ENCODE peak calls at places on chromosomes 7 and 10, in four cellular contexts. M, K, O and W are unnamed samples.

GRCh38 chr7:108420482-108420908 is 35.7 kb downstream of the NRCAM start:
- DNase-seq in M (no peak), K (no peak), O (no peak), W (no peak)

GRCh38 chr10:71426058-71426605 is 29.4 kb downstream of the CDH23 start:
- DNase-seq in M (peak), K (no peak), O (no peak), W (peak)

GRCh38 chr7:34100661-34101060 is 195.3 kb downstream of the BMPER start:
- DNase-seq in M (no peak), K (no peak), O (no peak), W (no peak)

GRCh38 chr7:135704074-135704473 is 23.9 kb downstream of the SLC13A4 start:
- DNase-seq in M (no peak), K (no peak), O (no peak), W (no peak)

GRCh38 chr10:2784766-2785165 is 282.6 kb upstream of the PFKP start:
- DNase-seq in M (no peak), K (no peak), O (no peak), W (no peak)

GRCh38 chr7:94696981-94697670 is 41.2 kb upstream of the SGCE start:
- DNase-seq in M (no peak), K (peak), O (no peak), W (no peak)

GRCh38 chr7:41491313-41491712 is 211.6 kb downstream of the INHBA start:
- DNase-seq in M (no peak), K (no peak), O (no peak), W (no peak)

GRCh38 chr10:102401735-102402511 is 6.4 kb downstream of the NFKB2 start:
- DNase-seq in M (no peak), K (no peak), O (no peak), W (no peak)

GRCh38 chr10:86103391-86104101 is 263.0 kb downstream of the GRID1 start:
- DNase-seq in M (no peak), K (no peak), O (no peak), W (peak)

GRCh38 chr7:127665922-127666321 is 13.9 kb downstream of the SND1 start:
- DNase-seq in M (no peak), K (no peak), O (no peak), W (no peak)

GRCh38 chr10:95742529-95742884 is 13.5 kb upstream of the ENTPD1 start:
- DNase-seq in M (no peak), K (peak), O (no peak), W (no peak)

GRCh38 chr7:155980841-155981240 is 168.6 kb upstream of the SHH start:
- DNase-seq in M (peak), K (no peak), O (no peak), W (peak)

GRCh38 chr10:4647138-4647785 is 178.7 kb upstream of the AKR1E2 start:
- DNase-seq in M (no peak), K (no peak), O (no peak), W (no peak)

GRCh38 chr10:99232357-99232999 is 3.2 kb downstream of the HPSE2 start:
- DNase-seq in M (peak), K (no peak), O (peak), W (no peak)

GRCh38 chr10:21599582-21599981 is 65.5 kb downstream of the MLLT10 start:
- DNase-seq in M (no peak), K (no peak), O (no peak), W (no peak)

GRCh38 chr7:63096141-63096540 is 902.5 kb upstream of the ZNF722 start:
- DNase-seq in M (no peak), K (no peak), O (no peak), W (peak)

GRCh38 chr7:120160166-120160565 is 112.8 kb upstream of the KCND2 start:
- DNase-seq in M (no peak), K (no peak), O (no peak), W (no peak)

GRCh38 chr7:123715793-123716192 is 33.0 kb downstream of the WASL start:
- DNase-seq in M (no peak), K (no peak), O (no peak), W (no peak)

GRCh38 chr10:71974489-71975011 is 10.4 kb downstream of the CHST3 start:
- DNase-seq in M (no peak), K (no peak), O (no peak), W (no peak)

GRCh38 chr7:51459809-51460208 is 143.2 kb upstream of the COBL start:
- DNase-seq in M (no peak), K (no peak), O (peak), W (no peak)

GRCh38 chr7:26011039-26011696 is 140.8 kb upstream of the NFE2L3 start:
- DNase-seq in M (no peak), K (no peak), O (no peak), W (no peak)

GRCh38 chr10:75858357-75858756 is 426.9 kb downstream of the LRMDA start:
- DNase-seq in M (no peak), K (no peak), O (no peak), W (no peak)

GRCh38 chr10:16316733-16317132 is 120.1 kb upstream of the PTER start:
- DNase-seq in M (no peak), K (no peak), O (no peak), W (no peak)

GRCh38 chr10:16310440-16310839 is 126.4 kb upstream of the PTER start:
- DNase-seq in M (no peak), K (no peak), O (no peak), W (no peak)

GRCh38 chr10:16314259-16314658 is 122.6 kb upstream of the PTER start:
- DNase-seq in M (no peak), K (peak), O (no peak), W (no peak)
- TF ChIP-seq CTCF in M (no peak), K (peak), O (no peak), W (no peak)

GRCh38 chr10:16945566-16945965 is 128.3 kb upstream of the RSU1 start:
- DNase-seq in M (no peak), K (no peak), O (no peak), W (no peak)
- TF ChIP-seq CTCF in M (no peak), K (no peak), O (no peak), W (no peak)

DNA sequence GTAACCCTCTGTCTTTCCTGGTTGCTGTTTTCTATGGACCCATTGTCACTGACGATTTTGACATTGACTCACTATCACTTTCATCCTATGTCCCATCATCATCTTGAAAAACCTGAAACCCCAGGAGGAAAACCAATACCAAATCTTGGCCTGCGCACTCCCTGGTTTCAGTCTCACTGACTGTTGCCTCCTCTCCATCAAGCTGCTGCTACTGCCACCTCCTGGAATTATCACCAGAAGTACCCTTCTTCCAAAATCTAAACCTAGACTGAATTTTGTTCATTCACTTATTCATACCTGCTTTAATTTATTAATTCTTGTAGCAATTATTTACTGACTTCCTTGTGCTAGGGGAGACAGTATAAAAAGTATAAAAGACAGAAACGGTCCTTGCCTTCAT is 44.5 kb upstream of the ACBD5 start:
- DNase-seq in M (no peak), K (peak), O (no peak), W (no peak)
- TF ChIP-seq CTCF in M (no peak), K (peak), O (no peak), W (peak)

DNA sequence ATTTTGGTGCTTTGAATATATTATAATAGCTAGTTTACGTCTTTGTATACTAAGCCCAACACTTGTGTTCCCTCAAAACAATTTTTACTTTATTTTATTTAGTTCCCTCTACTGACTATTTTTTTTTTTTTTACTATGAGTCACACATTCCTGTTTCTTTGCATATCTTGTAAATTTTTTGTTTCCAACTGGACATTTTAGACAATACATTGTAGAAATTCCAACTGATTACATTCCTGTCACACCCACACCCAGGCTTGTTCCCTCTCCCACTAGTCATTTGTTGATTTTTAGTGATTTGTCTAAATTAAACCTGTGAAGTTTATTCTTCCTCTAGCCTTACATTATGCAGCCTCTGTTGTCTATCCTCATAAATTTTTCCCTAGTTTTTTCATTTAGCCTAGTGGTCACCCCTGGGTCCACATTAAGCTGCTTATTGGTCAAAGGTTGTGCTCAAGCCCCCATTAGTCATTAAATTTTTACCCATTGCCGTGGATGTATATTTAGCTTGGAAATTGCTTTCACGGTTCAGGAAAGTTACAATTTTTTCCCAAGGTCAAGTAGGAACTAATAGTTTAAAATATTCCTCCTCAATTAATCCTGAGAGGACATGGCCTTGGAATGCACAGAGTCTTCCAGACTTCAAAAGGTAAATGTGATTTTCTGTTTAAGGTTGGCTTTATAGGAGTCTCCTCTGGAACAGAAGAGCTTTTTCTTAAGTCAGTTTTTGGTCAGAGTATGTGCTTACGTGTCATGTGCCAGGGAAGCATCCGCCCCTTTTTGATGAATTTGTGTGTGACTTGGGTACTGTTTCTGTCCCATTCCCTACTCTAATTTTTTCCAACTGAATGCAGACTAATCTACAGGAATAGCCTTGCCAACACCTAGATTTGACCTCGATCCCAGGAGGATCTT is 207.6 kb upstream of the TMEM72 start:
- DNase-seq in M (no peak), K (no peak), O (no peak), W (no peak)
- TF ChIP-seq CTCF in M (no peak), K (no peak), O (no peak), W (no peak)

DNA sequence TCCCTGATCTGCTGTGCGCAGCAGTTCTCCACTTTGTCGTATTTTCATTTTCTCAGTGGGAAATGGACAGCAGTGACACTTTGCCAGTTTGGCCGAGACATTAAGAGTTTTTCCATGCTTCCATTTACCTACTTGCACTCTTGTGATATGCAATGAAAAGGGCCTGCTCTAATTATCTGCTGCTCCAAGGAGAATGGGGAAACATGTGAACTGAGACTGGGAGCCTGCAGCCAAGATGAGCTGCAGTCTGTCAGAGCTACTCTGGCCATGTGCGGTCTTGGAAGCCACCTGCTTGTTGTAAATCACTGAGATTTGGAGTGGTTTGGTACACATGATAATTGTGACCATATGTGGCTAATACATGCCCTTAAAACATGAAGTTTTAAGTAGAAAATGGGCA is 586.6 kb upstream of the POT1 start:
- DNase-seq in M (no peak), K (no peak), O (no peak), W (no peak)
- TF ChIP-seq CTCF in M (no peak), K (no peak), O (no peak), W (no peak)

GRCh38 chr7:131546583-131547111 is 9.8 kb downstream of the PODXL start:
- DNase-seq in M (no peak), K (peak), O (peak), W (no peak)

GRCh38 chr7:131543298-131543697 is 13.1 kb downstream of the PODXL start:
- DNase-seq in M (no peak), K (no peak), O (no peak), W (no peak)

GRCh38 chr7:131544021-131544420 is 12.4 kb downstream of the PODXL start:
- DNase-seq in M (no peak), K (no peak), O (no peak), W (no peak)

GRCh38 chr7:131546126-131546525 is 10.3 kb downstream of the PODXL start:
- DNase-seq in M (no peak), K (peak), O (no peak), W (no peak)

GRCh38 chr7:131544449-131545425 is 11.7 kb downstream of the PODXL start:
- DNase-seq in M (no peak), K (peak), O (peak), W (no peak)
- TF ChIP-seq CTCF in M (no peak), K (peak), O (no peak), W (no peak)

GRCh38 chr7:4709187-4709586 is 27.1 kb downstream of the FOXK1 start:
- DNase-seq in M (no peak), K (no peak), O (peak), W (no peak)

GRCh38 chr7:4707980-4708411 is 25.9 kb downstream of the FOXK1 start:
- DNase-seq in M (no peak), K (no peak), O (no peak), W (no peak)

GRCh38 chr7:4707134-4707651 is 25.1 kb downstream of the FOXK1 start:
- DNase-seq in M (no peak), K (no peak), O (peak), W (no peak)

GRCh38 chr7:4703532-4703931 is 21.4 kb downstream of the FOXK1 start:
- DNase-seq in M (no peak), K (no peak), O (no peak), W (no peak)

GRCh38 chr7:4706384-4707032 is 24.4 kb downstream of the FOXK1 start:
- DNase-seq in M (no peak), K (no peak), O (peak), W (no peak)
- TF ChIP-seq CTCF in M (no peak), K (no peak), O (no peak), W (no peak)

GRCh38 chr10:128087884-128088695 is 38.1 kb downstream of the MKI67 start:
- DNase-seq in M (peak), K (peak), O (peak), W (no peak)
- TF ChIP-seq CTCF in M (no peak), K (peak), O (no peak), W (no peak)

DNA sequence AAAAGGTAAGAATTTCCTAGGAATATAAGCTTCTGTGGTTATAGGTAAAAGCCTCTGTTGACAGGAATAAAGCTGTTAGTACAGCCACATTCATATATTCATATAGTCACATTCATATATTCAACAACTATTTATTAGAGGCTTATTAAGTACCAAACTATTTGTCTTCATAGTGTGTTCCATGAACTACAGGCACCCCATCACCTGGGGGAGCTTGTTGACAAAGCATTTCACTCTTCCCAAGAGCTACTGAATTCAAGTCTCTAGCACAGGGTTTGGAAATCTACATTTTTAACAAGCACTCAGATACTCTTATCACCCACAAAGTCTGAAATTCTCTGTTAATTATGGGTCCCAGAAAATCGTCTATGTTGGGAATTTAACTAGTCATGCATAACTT is 110.6 kb downstream of the RNLS start:
- DNase-seq in M (no peak), K (no peak), O (no peak), W (no peak)
- TF ChIP-seq CTCF in M (no peak), K (no peak), O (no peak), W (no peak)

GRCh38 chr10:67784584-67784983 is 53.4 kb downstream of the DNAJC12 start:
- DNase-seq in M (no peak), K (no peak), O (no peak), W (no peak)
- TF ChIP-seq CTCF in M (no peak), K (no peak), O (no peak), W (no peak)